ENCODE peak calls at places on chromosomes 3 and 15, in nine cellular contexts. A, C, Z, R, X, E, O, S and Y are unnamed samples.

GRCh38 chr3:101819649-101820202 is 29.6 kb upstream of the NFKBIZ start:
- DNase-seq in X (no peak), Z (no peak), C (no peak), S (no peak), R (no peak), O (no peak), E (no peak), A (no peak), Y (no peak)

GRCh38 chr15:68524753-68525584 is 53.8 kb upstream of the CORO2B start:
- DNase-seq in S (no peak), C (no peak), Z (no peak), R (no peak), A (no peak), E (no peak), O (no peak), X (no peak), Y (no peak)

GRCh38 chr3:157871838-157872497 is 234.3 kb downstream of the SHOX2 start:
- DNase-seq in A (no peak), O (no peak), C (no peak), R (no peak), X (no peak), Z (no peak), S (no peak), E (no peak), Y (no peak)

GRCh38 chr3:25155696-25156471 is 272.2 kb upstream of the RARB start:
- DNase-seq in Z (no peak), A (no peak), C (no peak), X (no peak), E (no peak), S (no peak), O (no peak), R (no peak), Y (no peak)

GRCh38 chr15:52178765-52179164 is 12.4 kb downstream of the GNB5 start:
- DNase-seq in E (no peak), R (no peak), S (no peak), Z (no peak), O (no peak), X (no peak), A (no peak), C (no peak), Y (no peak)

GRCh38 chr15:36914962-36915808 is 185.2 kb downstream of the MEIS2 start:
- DNase-seq in C (no peak), Z (no peak), X (no peak), R (no peak), O (no peak), A (no peak), E (no peak), S (no peak), Y (no peak)

GRCh38 chr15:76401285-76401684 is 64.7 kb downstream of the ISL2 start:
- DNase-seq in C (no peak), A (no peak), X (no peak), O (no peak), E (no peak), Z (no peak), S (no peak), R (no peak), Y (no peak)

GRCh38 chr3:30443756-30444673 is 162.4 kb upstream of the TGFBR2 start:
- DNase-seq in O (no peak), E (no peak), A (no peak), R (no peak), Z (no peak), S (no peak), X (no peak), C (no peak), Y (no peak)

GRCh38 chr3:126693921-126694320 is 10.1 kb upstream of the CHCHD6 start:
- DNase-seq in X (no peak), O (no peak), R (no peak), A (no peak), C (no peak), E (no peak), S (no peak), Z (no peak), Y (no peak)

GRCh38 chr3:42397644-42398043 is 12.8 kb downstream of the LYZL4 start:
- DNase-seq in R (no peak), C (no peak), Z (no peak), X (no peak), A (no peak), S (no peak), O (no peak), E (no peak), Y (no peak)

GRCh38 chr3:106332884-106333283 is 464.1 kb upstream of the CBLB start:
- DNase-seq in O (no peak), E (no peak), Z (no peak), S (no peak), C (no peak), X (peak; percentile 23), R (peak; percentile 48), A (no peak), Y (no peak)

GRCh38 chr15:45802140-45802539 is 167.3 kb downstream of the SQOR start:
- DNase-seq in A (no peak), O (no peak), X (no peak), E (peak; percentile 97), C (no peak), R (no peak), Z (no peak), S (no peak), Y (no peak)

GRCh38 chr15:59691194-59691805 is 2.2 kb upstream of the BNIP2 start:
- DNase-seq in E (peak; percentile 23), C (peak; percentile 16), Z (no peak), O (no peak), S (peak; percentile 16), R (peak; percentile 10), A (peak; percentile 83), X (peak; percentile 47), Y (no peak)

GRCh38 chr3:102356506-102356905 is 78.3 kb upstream of the ZPLD1 start:
- DNase-seq in R (no peak), X (no peak), Z (no peak), E (no peak), S (no peak), C (no peak), A (no peak), O (no peak), Y (no peak)

GRCh38 chr3:13536832-13537231 is 12.1 kb upstream of the FBLN2 start:
- DNase-seq in X (no peak), O (no peak), Z (peak; percentile 28), C (no peak), A (no peak), E (no peak), R (no peak), S (no peak), Y (no peak)

GRCh38 chr15:92011611-92012367 is 158.3 kb downstream of the SLCO3A1 start:
- DNase-seq in O (no peak), A (peak; percentile 32), R (peak; percentile 16), E (peak; percentile 63), S (no peak), Z (no peak), C (no peak), X (no peak), Y (peak; percentile 15)

GRCh38 chr3:185789134-185789533 is 35.7 kb downstream of the IGF2BP2 start:
- DNase-seq in O (no peak), R (no peak), C (no peak), X (no peak), Z (no peak), E (no peak), A (no peak), S (no peak), Y (no peak)

GRCh38 chr3:169812844-169813677 is at the start of the genes LRRC34 and LRRIQ4:
- DNase-seq in O (peak; percentile 23), A (peak; percentile 86), E (peak; percentile 97), X (peak; percentile 68), S (no peak), R (peak; percentile 62), C (peak; percentile 46), Z (peak; percentile 93), Y (peak; percentile 28)

GRCh38 chr15:47422901-47423300 is 294.4 kb upstream of the SEMA6D start:
- DNase-seq in E (no peak), C (no peak), O (no peak), R (no peak), Z (no peak), S (no peak), A (no peak), X (no peak), Y (no peak)

GRCh38 chr15:34370643-34371042 is 3.6 kb upstream of the LPCAT4 start:
- DNase-seq in X (no peak), C (no peak), Z (no peak), S (no peak), E (no peak), R (no peak), A (no peak), O (no peak), Y (no peak)

GRCh38 chr3:128390867-128391266 is 75.8 kb downstream of the DNAJB8 start:
- DNase-seq in A (no peak), C (no peak), E (no peak), S (no peak), O (no peak), Z (no peak), X (no peak), R (no peak), Y (no peak)

GRCh38 chr3:114455432-114455831 is 161.6 kb downstream of the TIGIT start:
- DNase-seq in R (no peak), O (no peak), Z (no peak), X (no peak), E (no peak), C (no peak), A (peak; percentile 45), S (no peak), Y (no peak)

GRCh38 chr3:67384790-67385397 is 269.5 kb downstream of the SUCLG2 start:
- DNase-seq in E (no peak), R (peak; percentile 31), A (peak; percentile 53), S (peak; percentile 37), Z (peak; percentile 79), C (peak; percentile 2), O (peak; percentile 39), X (no peak), Y (no peak)

GRCh38 chr3:185150561-185150960 is 2.3 kb downstream of the C3orf70 start:
- DNase-seq in A (no peak), C (no peak), Z (no peak), X (no peak), O (no peak), E (no peak), S (no peak), R (no peak), Y (no peak)

GRCh38 chr3:84891851-84892250 is 66.9 kb upstream of the CADM2 start:
- DNase-seq in S (no peak), E (no peak), X (no peak), O (no peak), A (no peak), C (no peak), R (no peak), Z (no peak), Y (no peak)

GRCh38 chr3:187019542-187020072 is 89.3 kb downstream of the ST6GAL1 start:
- DNase-seq in Z (no peak), S (no peak), C (no peak), R (no peak), E (no peak), X (no peak), O (no peak), A (peak; percentile 54), Y (no peak)

GRCh38 chr3:144586382-144586781 is 614.8 kb downstream of the DIPK2A start:
- DNase-seq in O (no peak), Z (no peak), C (no peak), X (no peak), A (no peak), R (no peak), E (no peak), S (no peak), Y (no peak)

GRCh38 chr15:67135494-67135893 is 70.1 kb downstream of the SMAD3 start:
- DNase-seq in O (no peak), R (no peak), Z (no peak), S (no peak), A (no peak), E (no peak), C (no peak), X (no peak), Y (no peak)

GRCh38 chr3:69130689-69131088 is 8.3 kb upstream of the LMOD3 start:
- DNase-seq in C (no peak), E (no peak), Z (no peak), R (no peak), A (no peak), X (no peak), O (no peak), S (no peak), Y (no peak)

GRCh38 chr3:8607285-8608040 is 37.1 kb downstream of the SSUH2 start:
- DNase-seq in Z (no peak), S (no peak), C (no peak), R (no peak), X (no peak), O (peak; percentile 31), E (peak; percentile 7), A (peak; percentile 13), Y (no peak)

GRCh38 chr3:8653800-8654408 is 9.3 kb upstream of the SSUH2 start:
- DNase-seq in Z (no peak), O (no peak), A (no peak), S (no peak), C (no peak), E (no peak), X (no peak), R (no peak), Y (no peak)